ENCODE peak calls at places on chromosome 4, in six cellular contexts. U is pancreas, H is upper lobe of left lung, T is PC-3, P is heart right ventricle, I is cardiac muscle cell. B is an unnamed sample.

GRCh38 chr4:145099653-145100052 is 1.5 kb downstream of the ABCE1 start:
- DNase-seq in U (no peak), P (no peak), H (no peak), I (no peak), T (peak), B (no peak)

GRCh38 chr4:55554453-55555030 is 7.8 kb upstream of the CLOCK start:
- DNase-seq in I (peak), H (no peak), T (peak), P (no peak), U (no peak), B (no peak)

GRCh38 chr4:19982556-19982955 is 269.1 kb upstream of the SLIT2 start:
- DNase-seq in T (peak), I (no peak), P (no peak), H (no peak), U (no peak), B (no peak)

GRCh38 chr4:25182941-25183340 is 22.7 kb upstream of the SEPSECS start:
- DNase-seq in T (no peak), U (no peak), I (peak), H (no peak), P (no peak), B (no peak)

GRCh38 chr4:134753390-134753789 is 551.8 kb upstream of the PABPC4L start:
- DNase-seq in T (no peak), H (no peak), I (no peak), P (no peak), U (no peak), B (no peak)

GRCh38 chr4:183633476-183634058 is 25.4 kb downstream of the RWDD4 start:
- DNase-seq in I (no peak), U (no peak), H (no peak), P (no peak), T (no peak), B (no peak)

GRCh38 chr4:105596676-105597075 is 44.3 kb downstream of the ARHGEF38 start:
- DNase-seq in P (no peak), H (no peak), U (no peak), T (no peak), I (peak), B (no peak)

GRCh38 chr4:10092481-10093272 is 23.9 kb downstream of the WDR1 start:
- DNase-seq in H (no peak), I (peak), P (peak), U (no peak), T (no peak), B (no peak)

GRCh38 chr4:113073614-113074013 is 24.2 kb downstream of the ANK2 start:
- DNase-seq in H (no peak), T (no peak), P (no peak), U (no peak), I (no peak), B (no peak)

GRCh38 chr4:53711916-53712315 is 120.6 kb upstream of the LNX1 start:
- DNase-seq in I (no peak), T (no peak), P (no peak), U (no peak), H (no peak), B (no peak)

GRCh38 chr4:140735779-140736391 is 20.3 kb downstream of the TBC1D9 start:
- DNase-seq in T (no peak), H (no peak), I (no peak), U (no peak), P (no peak), B (no peak)

DNA sequence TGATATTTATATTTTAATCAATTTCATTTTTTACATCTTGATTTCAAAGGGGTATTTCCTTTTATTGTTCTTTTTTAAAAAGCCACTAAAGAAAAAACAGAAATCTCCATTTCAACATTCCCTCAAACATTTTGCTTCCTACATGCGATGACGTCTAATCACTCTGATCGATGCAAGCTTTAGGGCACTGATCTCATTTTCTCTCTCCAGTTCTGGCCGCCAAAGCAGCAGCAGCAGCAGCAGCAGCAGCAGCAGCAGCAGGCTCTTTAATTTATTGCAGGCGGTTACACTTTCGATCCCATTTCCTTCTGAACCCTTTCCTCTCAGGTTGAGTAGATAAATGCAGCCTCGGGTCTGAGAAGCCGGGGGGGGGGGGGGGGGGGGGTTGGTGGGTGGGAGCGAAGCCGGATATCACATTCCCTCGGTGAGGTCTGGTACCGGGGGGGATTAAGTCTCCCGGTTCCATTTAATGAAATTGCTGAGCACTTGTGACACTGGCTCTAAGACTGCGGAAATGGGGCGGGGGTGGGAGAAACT is 3.4 kb upstream of the PCDH7 start:
- DNase-seq in T (peak), H (no peak), I (peak), P (no peak), U (no peak), B (peak)
- H3K4me3 ChIP-seq in T (peak), H (peak), I (peak), P (peak), U (peak), B (peak)

GRCh38 chr4:142408003-142408441 is 438.1 kb downstream of the INPP4B start:
- DNase-seq in H (no peak), T (peak), P (no peak), U (no peak), I (no peak), B (no peak)

GRCh38 chr4:142407569-142407968 is 438.5 kb downstream of the INPP4B start:
- DNase-seq in T (no peak), U (no peak), I (no peak), P (no peak), H (no peak), B (no peak)

GRCh38 chr4:142406051-142406549 is 440.0 kb downstream of the INPP4B start:
- DNase-seq in U (no peak), I (peak), H (no peak), T (peak), P (no peak), B (no peak)

GRCh38 chr4:142405021-142405991 is 440.8 kb downstream of the INPP4B start:
- DNase-seq in U (peak), H (no peak), T (peak), I (peak), P (peak), B (peak)

DNA sequence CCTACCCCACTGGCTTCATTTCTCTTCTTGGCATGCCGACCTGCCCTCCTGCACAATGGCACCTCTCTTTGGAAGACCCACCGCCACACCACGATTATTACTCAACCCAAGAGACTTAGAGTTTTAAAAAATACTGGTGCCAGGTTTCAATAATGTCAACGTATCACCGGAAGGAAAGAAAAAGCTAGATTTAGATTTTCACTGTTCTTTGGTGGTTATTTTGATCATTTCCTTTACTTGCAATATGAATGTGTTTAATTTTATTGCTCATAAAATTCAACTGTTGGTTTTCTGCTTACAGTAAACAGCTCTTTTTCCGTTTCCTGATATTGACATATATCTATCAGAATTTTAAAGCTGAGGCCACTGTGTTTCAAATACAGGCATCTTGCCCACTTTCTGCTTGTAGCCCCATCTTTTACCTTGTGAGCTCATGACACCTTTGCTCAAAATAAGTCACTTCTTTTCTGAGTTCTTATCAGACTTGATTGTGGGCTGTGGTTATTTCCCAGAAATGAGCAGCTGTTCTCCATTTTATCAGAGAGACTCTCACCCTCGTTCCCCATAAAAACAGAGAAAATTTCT is 439.1 kb downstream of the INPP4B start:
- DNase-seq in H (no peak), T (peak), P (no peak), U (no peak), I (no peak), B (peak)
- H3K4me3 ChIP-seq in H (no peak), T (peak), P (no peak), U (no peak), I (no peak), B (no peak)

GRCh38 chr4:177051473-177052060 is 258.1 kb upstream of the NEIL3 start:
- DNase-seq in P (no peak), H (no peak), T (peak), I (peak), U (no peak), B (peak)

GRCh38 chr4:177057191-177057590 is 252.5 kb upstream of the NEIL3 start:
- DNase-seq in I (no peak), P (no peak), H (no peak), T (no peak), U (no peak), B (no peak)

GRCh38 chr4:177047070-177047850 is 254.5 kb upstream of the VEGFC start:
- DNase-seq in H (no peak), P (peak), T (peak), I (peak), U (peak), B (peak)

GRCh38 chr4:177047851-177048174 is 255.1 kb upstream of the VEGFC start:
- DNase-seq in U (no peak), T (peak), H (no peak), I (no peak), P (no peak), B (no peak)

DNA sequence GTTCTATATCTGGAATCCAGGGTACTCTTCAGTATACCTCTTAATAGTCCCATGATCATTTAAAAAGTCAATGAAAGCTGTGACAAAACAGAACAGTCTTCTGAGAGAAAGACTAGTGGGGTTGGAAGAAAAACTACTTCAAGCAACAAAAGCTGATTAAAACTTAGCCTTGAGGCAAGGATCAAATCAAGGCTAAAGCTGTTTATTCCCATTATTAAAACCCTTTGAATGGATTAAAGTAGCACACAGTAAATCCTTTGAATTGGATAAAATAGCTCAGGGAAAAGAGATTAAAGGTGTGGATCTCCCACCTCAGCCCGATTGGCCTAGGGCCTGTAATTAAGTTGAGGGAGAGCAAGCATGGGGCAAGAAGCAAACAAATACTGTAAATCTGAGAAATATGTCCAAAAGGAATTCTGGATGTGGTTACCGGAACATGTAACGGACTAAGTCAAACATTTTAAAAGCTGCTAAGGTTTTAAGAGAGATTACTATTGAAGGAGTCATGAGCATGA is 257.4 kb upstream of the NEIL3 start:
- DNase-seq in I (no peak), U (no peak), P (no peak), H (no peak), T (no peak), B (no peak)
- H3K4me3 ChIP-seq in I (no peak), U (no peak), P (no peak), H (no peak), T (no peak), B (no peak)

GRCh38 chr4:187004628-187005027 is 281.0 kb upstream of the FAT1 start:
- DNase-seq in H (no peak), T (no peak), U (no peak), P (no peak), I (no peak), B (no peak)
- H3K4me3 ChIP-seq in H (no peak), T (no peak), U (no peak), P (no peak), I (no peak), B (no peak)

GRCh38 chr4:161815841-161816240 is 348.0 kb downstream of the FSTL5 start:
- DNase-seq in I (no peak), H (no peak), T (no peak), U (no peak), P (no peak), B (no peak)

GRCh38 chr4:161813889-161814288 is 349.9 kb downstream of the FSTL5 start:
- DNase-seq in T (no peak), U (no peak), P (no peak), I (no peak), H (no peak), B (no peak)

GRCh38 chr4:161817822-161818412 is 345.9 kb downstream of the FSTL5 start:
- DNase-seq in H (no peak), T (no peak), P (no peak), I (no peak), U (no peak), B (no peak)

GRCh38 chr4:161813389-161813788 is 350.4 kb downstream of the FSTL5 start:
- DNase-seq in H (no peak), U (no peak), T (no peak), P (no peak), I (no peak), B (no peak)

DNA sequence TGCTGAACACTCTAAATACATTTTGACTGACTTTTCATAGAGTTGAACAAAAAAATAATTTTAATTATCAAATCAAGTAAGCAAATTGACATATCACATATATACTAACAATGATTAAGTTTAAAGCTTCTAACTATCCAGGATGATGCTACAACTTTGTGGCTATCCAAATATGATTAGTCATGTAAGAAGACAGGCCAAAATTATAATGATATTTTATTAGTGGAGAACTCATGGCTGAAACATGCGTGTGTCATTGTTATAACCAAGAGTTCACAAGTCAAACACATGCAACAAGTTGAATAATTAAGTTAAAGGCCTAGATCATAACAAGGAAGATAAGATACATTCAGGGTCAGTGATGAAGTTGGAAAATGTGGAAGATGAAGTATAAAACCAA is 346.8 kb downstream of the FSTL5 start:
- DNase-seq in I (no peak), H (no peak), P (no peak), T (peak), U (no peak), B (no peak)
- H3K4me3 ChIP-seq in I (no peak), H (no peak), P (no peak), T (no peak), U (no peak), B (no peak)

GRCh38 chr4:38574559-38575333 is 89.3 kb upstream of the KLF3 start:
- DNase-seq in H (peak), I (no peak), T (no peak), U (no peak), P (no peak), B (no peak)
- H3K4me3 ChIP-seq in H (no peak), I (no peak), T (no peak), U (no peak), P (no peak), B (no peak)

DNA sequence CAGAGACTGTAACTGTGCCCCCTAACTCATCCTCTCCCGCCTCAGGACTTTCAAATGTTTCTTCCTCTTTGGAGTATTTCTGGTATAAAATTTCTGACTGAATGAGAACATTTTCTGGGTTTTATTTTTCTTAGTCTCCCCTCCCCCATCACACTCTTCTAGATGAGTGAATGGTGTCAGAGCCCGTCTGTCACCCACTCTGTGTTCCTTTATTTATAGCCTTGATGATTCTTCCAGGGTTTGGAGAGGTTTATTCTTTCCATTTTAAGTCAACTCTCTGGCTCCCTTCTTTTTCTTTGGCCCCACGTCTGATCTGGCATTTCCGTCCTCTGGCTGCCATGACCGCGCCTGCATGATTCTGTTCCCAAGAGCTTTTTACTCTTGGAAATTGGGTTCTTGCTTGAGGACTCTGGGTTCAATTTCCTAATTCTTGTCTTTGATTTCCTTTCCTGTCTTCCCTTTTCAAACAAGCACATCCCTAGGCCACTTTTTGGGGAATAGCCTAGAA is 128.8 kb downstream of the NSUN7 start:
- DNase-seq in H (no peak), T (no peak), P (no peak), I (no peak), U (no peak), B (no peak)
- H3K4me3 ChIP-seq in H (no peak), T (no peak), P (no peak), I (no peak), U (no peak), B (no peak)

DNA sequence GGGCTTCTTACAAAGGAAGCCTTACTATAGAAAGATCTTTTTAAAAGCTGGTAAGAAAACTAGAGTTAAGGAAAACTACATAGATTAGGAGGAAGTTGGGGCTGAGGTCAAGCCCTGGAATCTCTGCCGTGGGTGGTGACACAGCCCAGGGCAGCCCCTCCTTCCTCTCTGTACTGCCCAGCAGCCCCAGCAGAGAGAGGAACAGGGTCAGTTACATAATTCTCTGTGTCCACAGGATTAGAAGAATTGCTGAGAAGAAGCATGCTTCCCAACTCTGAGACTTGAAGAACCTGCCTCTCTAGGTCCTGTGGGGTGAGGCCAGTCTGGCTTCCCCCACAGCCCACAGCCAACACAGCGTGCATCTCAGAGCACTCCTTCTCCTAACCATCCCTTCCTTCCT is 9.2 kb upstream of the ABLIM2 start:
- DNase-seq in I (no peak), P (no peak), U (no peak), T (no peak), H (no peak), B (no peak)
- H3K4me3 ChIP-seq in I (no peak), P (no peak), U (no peak), T (no peak), H (no peak), B (no peak)

GRCh38 chr4:132125131-132125530 is 1024.0 kb upstream of the PCDH10 start:
- DNase-seq in U (no peak), I (no peak), T (no peak), H (no peak), P (no peak), B (no peak)

GRCh38 chr4:132123870-132124623 is 1025.0 kb upstream of the PCDH10 start:
- DNase-seq in T (no peak), U (no peak), P (no peak), H (no peak), I (no peak), B (no peak)

DNA sequence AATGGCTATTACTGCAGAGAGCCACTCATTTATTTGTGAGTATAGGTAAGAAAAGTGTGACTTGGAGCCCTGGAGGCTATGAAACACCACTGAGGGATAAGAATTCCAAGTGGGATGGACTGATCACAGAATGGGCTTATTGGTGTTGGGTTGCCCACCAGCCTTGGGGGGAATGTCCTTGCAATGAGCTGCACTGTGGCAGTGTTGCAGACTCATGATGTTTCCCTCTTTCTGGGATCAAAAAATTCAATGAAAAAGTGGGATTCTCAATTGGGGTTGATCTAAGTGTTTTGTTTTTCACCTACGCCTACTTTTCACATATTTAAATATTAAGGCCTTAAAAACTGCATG is 1024.5 kb upstream of the PCDH10 start:
- DNase-seq in I (no peak), U (no peak), P (no peak), T (no peak), H (no peak), B (no peak)
- H3K4me3 ChIP-seq in I (no peak), U (no peak), P (no peak), T (no peak), H (no peak), B (no peak)

DNA sequence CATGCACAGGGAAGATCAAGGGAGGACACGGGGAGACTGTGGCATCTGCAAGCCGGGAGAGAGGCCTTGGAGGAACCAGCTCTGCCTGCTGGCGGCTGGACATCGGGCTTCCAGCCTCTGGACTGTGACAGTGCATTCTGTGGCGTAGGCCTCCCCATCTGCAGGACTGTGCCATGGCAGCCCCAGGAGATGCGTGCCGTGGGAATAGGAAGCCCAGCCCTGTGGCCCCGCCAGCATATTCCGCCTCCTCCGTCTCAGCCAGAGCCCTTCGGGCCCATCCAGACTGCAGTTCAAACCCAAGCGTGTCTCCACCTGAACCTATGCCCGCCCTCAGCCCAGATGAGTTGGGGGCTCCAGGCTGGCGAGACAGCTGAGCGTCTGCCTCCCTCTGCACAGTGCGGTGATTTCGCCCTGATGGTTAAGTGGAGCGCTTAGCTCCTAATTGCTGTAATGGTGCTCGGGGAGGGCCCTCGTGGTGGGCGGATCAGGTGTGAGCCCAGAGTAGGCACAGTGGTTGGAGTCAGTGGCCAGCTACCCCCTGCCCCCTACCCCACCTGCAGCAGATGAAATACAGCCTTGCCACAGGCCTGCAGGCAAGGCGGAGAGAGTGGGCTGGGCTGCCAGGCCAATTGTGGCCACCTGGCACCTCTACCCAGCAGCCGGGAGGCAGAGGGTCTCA is 133.9 kb downstream of the HMX1 start:
- DNase-seq in P (no peak), U (no peak), I (no peak), T (no peak), H (peak), B (no peak)
- H3K4me3 ChIP-seq in P (no peak), U (no peak), I (no peak), T (no peak), H (no peak), B (no peak)